ENCODE peak calls at places on chromosomes 2 and 18, in ten cellular contexts. D, S, J, M, H, X, I, Z, N and E are unnamed samples.
A peak's percentile ranks its signal among the peaks of the same experiment; 100 is the strongest.

GRCh38 chr2:127859712-127860085 is 1.7 kb upstream of the POLR2D start:
- DNase-seq in D (peak; percentile 73), S (peak; percentile 83), J (peak; percentile 95), M (peak; percentile 93), H (no peak), X (peak; percentile 67), I (no peak), Z (peak; percentile 37), N (peak; percentile 54), E (no peak)

GRCh38 chr2:121093735-121094520 is 191.1 kb downstream of the TFCP2L1 start:
- DNase-seq in D (no peak), S (no peak), J (no peak), M (peak; percentile 14), H (no peak), X (no peak), I (no peak), Z (no peak), N (no peak), E (peak; percentile 48)

GRCh38 chr2:120778244-120778643 is 42.6 kb downstream of the GLI2 start:
- DNase-seq in D (no peak), S (no peak), J (no peak), M (no peak), H (no peak), X (no peak), I (no peak), Z (no peak), N (no peak), E (no peak)

GRCh38 chr2:61885896-61886603 is 2.4 kb downstream of the CCT4 start:
- DNase-seq in D (no peak), S (no peak), J (no peak), M (no peak), H (no peak), X (no peak), I (no peak), Z (no peak), N (no peak), E (no peak)

GRCh38 chr2:136112317-136112891 is 5.5 kb downstream of the CXCR4 start:
- DNase-seq in D (no peak), S (no peak), J (no peak), M (no peak), H (no peak), X (no peak), I (no peak), Z (no peak), N (no peak), E (no peak)

GRCh38 chr2:236366049-236366387 is 101.8 kb upstream of the ASB18 start:
- DNase-seq in D (no peak), S (no peak), J (no peak), M (no peak), H (no peak), X (no peak), I (no peak), Z (no peak), N (no peak), E (no peak)

GRCh38 chr18:11322006-11322405 is 172.6 kb upstream of the PIEZO2 start:
- DNase-seq in D (no peak), S (no peak), J (no peak), M (no peak), H (no peak), X (no peak), I (no peak), Z (no peak), N (no peak), E (no peak)

GRCh38 chr2:193482557-193482956 is 1287.8 kb upstream of the TMEFF2 start:
- DNase-seq in D (no peak), S (no peak), J (no peak), M (no peak), H (no peak), X (no peak), I (no peak), Z (no peak), N (no peak), E (no peak)

GRCh38 chr2:54074636-54075341 is 40.6 kb upstream of the ACYP2 start:
- DNase-seq in D (no peak), S (no peak), J (no peak), M (no peak), H (no peak), X (no peak), I (no peak), Z (no peak), N (no peak), E (no peak)

GRCh38 chr2:196260546-196260945 is 89.2 kb upstream of the STK17B start:
- DNase-seq in D (no peak), S (no peak), J (no peak), M (no peak), H (no peak), X (no peak), I (no peak), Z (no peak), N (no peak), E (no peak)

GRCh38 chr2:72778410-72778809 is 47.4 kb downstream of the EXOC6B start:
- DNase-seq in D (no peak), S (no peak), J (no peak), M (no peak), H (no peak), X (no peak), I (no peak), Z (no peak), N (no peak), E (no peak)

GRCh38 chr2:70574618-70575017 is 21.0 kb upstream of the TGFA start:
- DNase-seq in D (no peak), S (no peak), J (no peak), M (no peak), H (peak; percentile 17), X (no peak), I (no peak), Z (no peak), N (no peak), E (no peak)

GRCh38 chr2:26578581-26578980 is 62.6 kb downstream of the CIB4 start:
- DNase-seq in D (no peak), S (no peak), J (no peak), M (peak; percentile 20), H (no peak), X (no peak), I (no peak), Z (no peak), N (no peak), E (peak; percentile 45)
- H3K27me3 ChIP-seq in D (peaks cover 96% of the 10 kb centered on the region), S (no peaks in the 10 kb centered on the region), J (no peaks in the 10 kb centered on the region), M (peaks cover 3% of the 10 kb centered on the region), H (peaks cover 9% of the 10 kb centered on the region), X (no peaks in the 10 kb centered on the region), I (peaks cover 39% of the 10 kb centered on the region), Z (no peaks in the 10 kb centered on the region), N (no peaks in the 10 kb centered on the region), E (peaks cover 11% of the 10 kb centered on the region)

GRCh38 chr18:46073474-46074331 is 1.6 kb upstream of the PSTPIP2 start:
- DNase-seq in D (peak; percentile 30), S (peak; percentile 39), J (peak; percentile 82), M (peak; percentile 50), H (peak; percentile 93), X (no peak), I (no peak), Z (peak; percentile 51), N (no peak), E (no peak)
- TF ChIP-seq CTCF in D (peak; percentile 53), S (peak; percentile 67), J (peak; percentile 71), M (peak; percentile 66), H (peak; percentile 72), X (peak; percentile 69), I (peak; percentile 46), Z (peak; percentile 68), N (peak; percentile 19), E (peak; percentile 40)

GRCh38 chr2:160126315-160126714 is 63.9 kb upstream of the PLA2R1 start:
- DNase-seq in D (no peak), S (no peak), J (no peak), M (no peak), H (no peak), X (no peak), I (no peak), Z (no peak), N (no peak), E (no peak)

GRCh38 chr2:160126756-160127155 is 64.3 kb upstream of the PLA2R1 start:
- DNase-seq in D (no peak), S (no peak), J (no peak), M (no peak), H (no peak), X (no peak), I (no peak), Z (no peak), N (no peak), E (no peak)

GRCh38 chr2:160125828-160126227 is 63.4 kb upstream of the PLA2R1 start:
- DNase-seq in D (no peak), S (no peak), J (peak; percentile 21), M (no peak), H (no peak), X (no peak), I (no peak), Z (no peak), N (no peak), E (no peak)

GRCh38 chr2:160125366-160125765 is 63.0 kb upstream of the PLA2R1 start:
- DNase-seq in D (no peak), S (no peak), J (no peak), M (no peak), H (no peak), X (no peak), I (no peak), Z (no peak), N (no peak), E (no peak)
- TF ChIP-seq POLR2AphosphoS5 in D (no peak), S (no peak), J (no peak), M (no peak), H (no peak), X (no peak), I (no peak), Z (no peak), N (no peak), E (no peak)

GRCh38 chr18:36094431-36094830 is 27.1 kb upstream of the RPRD1A start:
- DNase-seq in D (no peak), S (no peak), J (no peak), M (no peak), H (no peak), X (no peak), I (no peak), Z (no peak), N (no peak), E (no peak)

GRCh38 chr18:36101943-36102342 is 27.2 kb downstream of the SLC39A6 start:
- DNase-seq in D (no peak), S (no peak), J (peak; percentile 13), M (no peak), H (no peak), X (no peak), I (no peak), Z (no peak), N (no peak), E (no peak)

GRCh38 chr18:36095936-36096519 is 28.7 kb upstream of the RPRD1A start:
- DNase-seq in D (peak; percentile 56), S (no peak), J (peak; percentile 72), M (no peak), H (no peak), X (no peak), I (no peak), Z (peak; percentile 71), N (no peak), E (no peak)

GRCh38 chr18:36096955-36097354 is 29.6 kb upstream of the RPRD1A start:
- DNase-seq in D (no peak), S (no peak), J (no peak), M (no peak), H (no peak), X (no peak), I (no peak), Z (no peak), N (no peak), E (no peak)

DNA sequence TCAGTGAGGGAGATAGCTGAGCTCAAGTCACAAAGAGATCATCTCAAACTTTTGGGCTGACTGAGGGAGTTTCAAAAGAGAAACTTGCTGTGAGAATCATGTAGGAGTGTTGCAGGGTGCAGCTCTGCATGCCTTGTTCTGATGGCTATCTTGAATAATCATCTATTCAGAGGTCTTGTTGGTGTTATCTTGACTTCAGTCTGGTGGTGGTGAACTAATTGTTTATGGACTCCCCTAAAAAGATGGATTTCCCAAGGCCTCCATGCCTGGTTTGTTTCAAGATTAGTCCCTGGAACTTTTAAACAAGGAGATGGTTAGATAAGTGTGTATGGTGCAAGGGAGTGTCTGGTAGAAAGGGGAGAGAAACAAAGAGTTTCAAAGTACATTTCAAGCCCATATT is 29.8 kb downstream of the SLC39A6 start:
- DNase-seq in D (no peak), S (no peak), J (no peak), M (no peak), H (no peak), X (no peak), I (no peak), Z (no peak), N (no peak), E (no peak)
- H3K27me3 ChIP-seq in D (peaks cover 4% of the 10 kb centered on the region), S (no peaks in the 10 kb centered on the region), J (no peaks in the 10 kb centered on the region), M (no peaks in the 10 kb centered on the region), H (peaks cover 20% of the 10 kb centered on the region), X (no peaks in the 10 kb centered on the region), I (no peaks in the 10 kb centered on the region), Z (no peaks in the 10 kb centered on the region), N (no peaks in the 10 kb centered on the region), E (peaks cover 4% of the 10 kb centered on the region)